ENCODE peak calls at places on chromosomes 7 and 10, in nine cellular contexts. A is memory B cell; N is RPMI7951; S is HFF-Myc; U is ACHN; K is Panc1; T is stimulated activated CD4-positive, alpha-beta T cell treated with anti-CD3 and anti-CD28 coated beads, Interleukin-1b, Interleukin-23, amount 100 ng/mL, for 1 hour; X is H54; W is NCI-H1092 treated with DMSO at 0.1 percent for 48 hours. Y is an unnamed sample.

GRCh38 chr7:83908526-83908925 is 259.6 kb upstream of the SEMA3E start:
- DNase-seq in W (no peak), X (no peak), U (no peak), K (no peak), T (no peak), N (no peak), A (no peak), S (no peak), Y (no peak)

GRCh38 chr7:1675036-1675671 is 5.1 kb downstream of the ELFN1 start:
- DNase-seq in W (no peak), U (no peak), A (no peak), T (no peak), K (no peak), N (no peak), X (no peak), S (no peak), Y (no peak)

GRCh38 chr7:112898432-112899290 is 108.5 kb upstream of the TMEM168 start:
- DNase-seq in A (peak; percentile 51), U (peak; percentile 79), W (peak; percentile 59), X (peak; percentile 12), S (peak; percentile 65), T (no peak), N (peak; percentile 58), K (peak; percentile 59), Y (no peak)

GRCh38 chr7:105524840-105525239 is 2.8 kb upstream of the PUS7 start:
- DNase-seq in N (no peak), A (no peak), K (no peak), W (no peak), X (no peak), S (no peak), T (no peak), U (no peak), Y (no peak)

GRCh38 chr7:154451480-154452457 is 399.6 kb downstream of the DPP6 start:
- DNase-seq in W (peak; percentile 8), A (no peak), U (no peak), X (no peak), T (no peak), S (no peak), N (no peak), K (no peak), Y (no peak)

GRCh38 chr10:119296703-119297102 is 89.3 kb downstream of the GRK5 start:
- DNase-seq in W (no peak), A (no peak), N (peak; percentile 29), K (no peak), T (no peak), U (no peak), S (no peak), X (no peak), Y (no peak)

GRCh38 chr7:18866359-18867036 is 250.9 kb downstream of the TWIST1 start:
- DNase-seq in U (peak; percentile 18), X (peak; percentile 55), A (no peak), N (peak; percentile 98), K (peak; percentile 45), T (no peak), W (no peak), S (peak; percentile 96), Y (no peak)

GRCh38 chr7:93715234-93715633 is 140.7 kb upstream of the CALCR start:
- DNase-seq in S (peak; percentile 7), W (peak; percentile 50), A (peak; percentile 14), N (peak; percentile 55), U (peak; percentile 68), K (peak; percentile 12), X (no peak), T (no peak), Y (no peak)

GRCh38 chr10:98030093-98030821 is at the start of gene CRTAC1:
- DNase-seq in U (peak; percentile 77), T (no peak), S (no peak), W (peak; percentile 65), A (no peak), N (peak; percentile 10), X (no peak), K (no peak), Y (no peak)

GRCh38 chr10:30447125-30447799 is 13.3 kb downstream of the MAP3K8 start:
- DNase-seq in A (no peak), W (no peak), U (no peak), S (no peak), T (no peak), K (no peak), X (no peak), N (peak; percentile 69), Y (no peak)

GRCh38 chr10:29184601-29185000 is 104.3 kb upstream of the LYZL1 start:
- DNase-seq in W (no peak), X (no peak), K (no peak), T (no peak), U (no peak), S (no peak), A (no peak), N (no peak), Y (no peak)

GRCh38 chr7:22663721-22664120 is 63.3 kb upstream of the IL6 start:
- DNase-seq in N (no peak), X (no peak), T (no peak), W (no peak), S (no peak), A (no peak), K (no peak), U (no peak), Y (no peak)

GRCh38 chr7:47950714-47951113 is 2.4 kb upstream of the PKD1L1 start:
- DNase-seq in S (no peak), K (no peak), X (no peak), N (peak; percentile 66), T (no peak), U (no peak), A (no peak), W (no peak), Y (no peak)

GRCh38 chr10:47024399-47025252 is 113.4 kb downstream of the PTPN20 start:
- DNase-seq in A (peak; percentile 47), N (no peak), X (peak; percentile 45), S (no peak), U (peak; percentile 61), K (peak; percentile 68), T (peak; percentile 32), W (peak; percentile 4), Y (no peak)

GRCh38 chr10:114400091-114400490 is 4.2 kb downstream of the AFAP1L2 start:
- DNase-seq in X (no peak), K (no peak), T (no peak), U (no peak), A (no peak), S (no peak), W (no peak), N (peak; percentile 53), Y (no peak)

GRCh38 chr7:127885843-127886242 is 145.4 kb downstream of the LRRC4 start:
- DNase-seq in S (peak; percentile 12), U (peak; percentile 50), X (peak; percentile 29), W (no peak), N (peak; percentile 79), A (no peak), K (no peak), T (no peak), Y (peak; percentile 26)

GRCh38 chr7:27300401-27300800 is 57.8 kb downstream of the EVX1 start:
- DNase-seq in W (no peak), S (no peak), K (no peak), U (no peak), T (no peak), A (no peak), X (peak; percentile 46), N (peak; percentile 74), Y (no peak)

GRCh38 chr7:83211685-83212084 is 49.0 kb upstream of the PCLO start:
- DNase-seq in T (no peak), X (no peak), N (no peak), A (no peak), U (no peak), W (no peak), S (no peak), K (no peak), Y (no peak)

GRCh38 chr7:142168746-142169145 is 57.2 kb downstream of the MGAM2 start:
- DNase-seq in X (peak; percentile 5), W (no peak), T (no peak), A (no peak), N (peak; percentile 29), K (no peak), U (peak; percentile 35), S (no peak), Y (no peak)

GRCh38 chr10:84008878-84009277 is 130.4 kb upstream of the GHITM start:
- DNase-seq in N (no peak), S (no peak), W (no peak), X (peak; percentile 36), K (no peak), U (peak; percentile 40), T (no peak), A (no peak), Y (no peak)

GRCh38 chr10:74922921-74923320 is 96.5 kb downstream of the KAT6B start:
- DNase-seq in K (no peak), N (peak; percentile 11), A (no peak), U (no peak), T (no peak), S (no peak), X (no peak), W (no peak), Y (no peak)

GRCh38 chr7:21067216-21067615 is 280.5 kb upstream of the SP8 start:
- DNase-seq in N (no peak), X (no peak), W (no peak), A (no peak), S (no peak), T (no peak), U (no peak), K (no peak), Y (no peak)

GRCh38 chr7:22726849-22727792 is at the start of gene IL6:
- DNase-seq in S (peak; percentile 72), W (peak; percentile 85), A (peak; percentile 46), U (peak; percentile 99), T (no peak), N (peak; percentile 96), X (peak; percentile 72), K (no peak), Y (no peak)

GRCh38 chr7:88092676-88092999 is 127.2 kb downstream of the SRI start:
- DNase-seq in A (no peak), X (no peak), N (no peak), T (no peak), W (peak; percentile 84), S (no peak), U (no peak), K (no peak), Y (no peak)

GRCh38 chr7:66047426-66047825 is 28.2 kb upstream of the ASL start:
- DNase-seq in T (no peak), N (peak; percentile 94), S (peak; percentile 64), X (peak; percentile 50), K (no peak), A (no peak), W (no peak), U (peak; percentile 76), Y (no peak)

Y was measured in cerebellar nuclear complex.